ENCODE peak calls at places on chromosomes 16 and 17, in four cellular contexts. W is PC-9, I is tibial artery, L is upper lobe of right lung. A is an unnamed sample. For H3K4me1, the result is how much of the 10 kb centered on the place peaks cover.

GRCh38 chr17:76932402-76933333 is 64.5 kb downstream of the MGAT5B start:
- DNase-seq in W (no peak), I (no peak), L (no peak), A (no peak)

GRCh38 chr16:83992624-83993023 is 24.6 kb downstream of the NECAB2 start:
- DNase-seq in W (no peak), I (no peak), L (no peak), A (no peak)

GRCh38 chr16:84277244-84277823 is 17.3 kb upstream of the WFDC1 start:
- DNase-seq in W (no peak), I (peak), L (peak), A (peak)

GRCh38 chr17:28041844-28042656 is 427 bp upstream of the NLK start:
- DNase-seq in W (no peak), I (no peak), L (no peak), A (no peak)

GRCh38 chr17:50053654-50053960 is 2.3 kb upstream of the ITGA3 start:
- DNase-seq in W (no peak), I (no peak), L (no peak), A (no peak)

GRCh38 chr17:36590082-36590481 is 1.6 kb upstream of the DHRS11 start:
- DNase-seq in W (no peak), I (no peak), L (no peak), A (no peak)

GRCh38 chr16:85279874-85280545 is 167.7 kb upstream of the CIBAR2 start:
- DNase-seq in W (no peak), I (no peak), L (no peak), A (peak)

GRCh38 chr16:27109666-27110523 is 43.2 kb downstream of the C16orf82 start:
- DNase-seq in W (no peak), I (peak), L (peak), A (peak)

GRCh38 chr16:85003723-85004586 is 7.4 kb downstream of the ZDHHC7 start:
- DNase-seq in W (no peak), I (no peak), L (no peak), A (no peak)

GRCh38 chr17:54967621-54968258 is 714 bp downstream of the COX11 start:
- DNase-seq in W (peak), I (no peak), L (no peak), A (no peak)

GRCh38 chr17:19329136-19329535 is 33.4 kb downstream of the B9D1 start:
- DNase-seq in W (no peak), I (peak), L (peak), A (peak)

GRCh38 chr16:19933740-19934139 is 49.1 kb upstream of the GPRC5B start:
- DNase-seq in W (no peak), I (no peak), L (no peak), A (no peak)

GRCh38 chr17:27559506-27559931 is 71.5 kb upstream of the LGALS9 start:
- DNase-seq in W (no peak), I (peak), L (no peak), A (no peak)

GRCh38 chr16:4511441-4512082 is 27.0 kb downstream of the CDIP1 start:
- DNase-seq in W (peak), I (no peak), L (no peak), A (no peak)

GRCh38 chr16:3780570-3780969 is 63.2 kb upstream of the TRAP1 start:
- DNase-seq in W (no peak), I (no peak), L (no peak), A (no peak)

GRCh38 chr17:28985950-28986713 is 19.7 kb downstream of the SEZ6 start:
- DNase-seq in W (no peak), I (no peak), L (no peak), A (no peak)

GRCh38 chr17:40548982-40549680 is 16.1 kb downstream of the CCR7 start:
- DNase-seq in W (peak), I (peak), L (peak), A (peak)

GRCh38 chr16:49470550-49470949 is 96.9 kb downstream of the C16orf78 start:
- DNase-seq in W (no peak), I (peak), L (peak), A (peak)

GRCh38 chr16:62190426-62190825 is 154.2 kb upstream of the CDH8 start:
- DNase-seq in W (no peak), I (no peak), L (no peak), A (no peak)

GRCh38 chr16:23537390-23537789 is 19.8 kb downstream of the EARS2 start:
- DNase-seq in W (no peak), I (no peak), L (no peak), A (no peak)

GRCh38 chr17:63973930-63974593 is 1.3 kb upstream of the SCN4A start:
- DNase-seq in W (peak), I (peak), L (no peak), A (no peak)
- H3K4me1 ChIP-seq in W (under half), I (under half), L (under half), A (under half)

GRCh38 chr16:89325861-89326471 is 108.5 kb downstream of the ZNF778 start:
- DNase-seq in W (peak), I (peak), L (peak), A (peak)
- H3K4me1 ChIP-seq in W (half or more), I (under half), L (half or more), A (half or more)

GRCh38 chr17:78130080-78130438 is 512 bp upstream of the TMC8 start:
- DNase-seq in W (no peak), I (no peak), L (no peak), A (no peak)

GRCh38 chr17:78129385-78130079 is 977 bp upstream of the TMC6 start:
- DNase-seq in W (no peak), I (no peak), L (no peak), A (no peak)

GRCh38 chr17:78127888-78128615 is 503 bp downstream of the TMC6 start:
- DNase-seq in W (no peak), I (no peak), L (peak), A (peak)

GRCh38 chr17:78127240-78127887 is 1.2 kb downstream of the TMC6 start:
- DNase-seq in W (peak), I (no peak), L (peak), A (peak)

GRCh38 chr17:78128616-78129384 is at the start of gene TMC6:
- DNase-seq in W (peak), I (no peak), L (peak), A (peak)
- H3K4me1 ChIP-seq in W (under half), I (under half), L (half or more), A (under half)

GRCh38 chr17:81866440-81867122 is 4.6 kb downstream of the ARHGDIA start:
- DNase-seq in W (no peak), I (no peak), L (no peak), A (no peak)

GRCh38 chr17:81865733-81866439 is 5.3 kb downstream of the ARHGDIA start:
- DNase-seq in W (no peak), I (no peak), L (no peak), A (no peak)

GRCh38 chr17:81868674-81869220 is 2.4 kb downstream of the ARHGDIA start:
- DNase-seq in W (peak), I (peak), L (peak), A (peak)

GRCh38 chr17:81867952-81868673 is 3.0 kb downstream of the ARHGDIA start:
- DNase-seq in W (no peak), I (no peak), L (no peak), A (no peak)

DNA sequence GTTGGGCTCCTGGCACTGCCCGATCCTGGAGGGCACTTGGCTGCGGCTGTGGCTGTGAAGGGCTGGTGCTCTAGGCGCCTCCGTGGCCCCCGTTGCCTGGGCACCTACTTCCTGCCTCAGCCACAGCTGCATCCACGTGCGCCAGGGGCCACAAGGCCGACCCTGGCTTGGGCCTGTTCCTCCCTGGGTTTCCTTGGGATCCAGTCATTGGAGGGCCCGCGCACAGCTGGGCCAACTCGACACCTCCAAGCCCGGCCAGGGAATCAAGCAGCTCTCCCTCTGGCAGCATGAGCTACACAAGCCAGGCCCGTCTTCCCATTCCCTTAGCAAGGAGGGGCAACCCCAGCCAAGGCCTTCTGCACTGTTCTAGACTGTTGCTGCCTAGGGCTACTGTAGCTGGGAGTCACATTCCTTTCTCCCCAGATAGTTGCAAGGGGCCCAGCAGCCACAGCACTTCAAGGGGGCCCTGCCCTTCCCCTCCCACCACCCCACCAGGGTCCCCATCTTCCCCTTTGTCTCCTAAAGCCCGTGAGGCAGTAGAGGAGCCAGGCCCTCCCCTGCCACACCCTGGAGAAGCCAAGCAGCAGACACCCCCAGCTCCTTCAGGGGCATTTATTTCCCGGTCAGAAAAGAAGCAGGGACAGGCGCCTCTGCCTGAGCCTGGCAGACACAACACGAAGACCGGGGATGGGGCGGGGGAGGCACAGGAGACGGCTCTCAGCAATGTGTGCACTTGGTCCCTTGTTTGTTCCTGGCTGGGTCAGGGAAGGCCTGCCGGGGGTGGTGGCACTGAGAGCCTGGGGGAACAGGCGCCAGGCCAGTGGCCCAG is 3.8 kb downstream of the ARHGDIA start:
- DNase-seq in W (no peak), I (no peak), L (no peak), A (no peak)
- H3K4me1 ChIP-seq in W (under half), I (under half), L (under half), A (half or more)

GRCh38 chr17:57954421-57955182 is 610 bp downstream of the CUEDC1 start:
- DNase-seq in W (no peak), I (peak), L (peak), A (peak)
- H3K4me1 ChIP-seq in W (half or more), I (under half), L (under half), A (half or more)

GRCh38 chr17:48799069-48799710 is 17.8 kb downstream of the TTLL6 start:
- DNase-seq in W (no peak), I (no peak), L (no peak), A (no peak)
- H3K4me1 ChIP-seq in W (under half), I (under half), L (under half), A (under half)